ENCODE peak calls at places on chromosome 20, in six cellular contexts. D is H9, O is HepG2, K is spleen, Z is uterus, N is A673. T is an unnamed sample.

GRCh38 chr20:47202765-47203667 is 153.5 kb downstream of the ZMYND8 start:
- DNase-seq in O (peak), Z (no peak), D (no peak), N (no peak), K (peak), T (no peak)

GRCh38 chr20:44460795-44461141 is 14.9 kb upstream of the TTPAL start:
- DNase-seq in O (peak), N (peak), K (no peak), Z (no peak), D (no peak), T (no peak)

GRCh38 chr20:55684578-55684977 is 320.7 kb downstream of the CBLN4 start:
- DNase-seq in K (no peak), D (no peak), Z (no peak), O (no peak), N (no peak), T (no peak)

GRCh38 chr20:3323398-3323797 is 84.1 kb downstream of the DNAAF9 start:
- DNase-seq in D (no peak), K (no peak), O (no peak), N (no peak), Z (no peak), T (no peak)

GRCh38 chr20:3645309-3646066 is 17.7 kb downstream of the GFRA4 start:
- DNase-seq in Z (no peak), O (no peak), D (no peak), K (no peak), N (no peak), T (no peak)

GRCh38 chr20:24146231-24146634 is 157.7 kb upstream of the GGTLC1 start:
- DNase-seq in D (no peak), N (no peak), K (no peak), Z (no peak), O (no peak), T (no peak)

GRCh38 chr20:10648651-10649050 is 25.1 kb downstream of the JAG1 start:
- DNase-seq in K (no peak), Z (no peak), O (no peak), N (no peak), D (no peak), T (no peak)

GRCh38 chr20:63216041-63216848 is at the start of gene YTHDF1:
- DNase-seq in D (peak), N (peak), Z (peak), O (peak), K (peak), T (no peak)

GRCh38 chr20:19384940-19385339 is 172.5 kb downstream of the SLC24A3 start:
- DNase-seq in K (no peak), D (no peak), N (no peak), O (no peak), Z (no peak), T (no peak)

GRCh38 chr20:316316-317068 is 8.9 kb upstream of the SOX12 start:
- DNase-seq in Z (no peak), O (no peak), N (no peak), K (peak), D (no peak), T (no peak)

GRCh38 chr20:38217791-38218565 is 42.6 kb downstream of the KIAA1755 start:
- DNase-seq in Z (peak), N (no peak), K (peak), D (no peak), O (peak), T (peak)

GRCh38 chr20:38220587-38220986 is 39.9 kb downstream of the KIAA1755 start:
- DNase-seq in K (peak), O (no peak), N (no peak), Z (no peak), D (no peak), T (peak)

GRCh38 chr20:38218566-38218885 is 42.0 kb downstream of the KIAA1755 start:
- DNase-seq in K (peak), O (no peak), N (no peak), D (no peak), Z (no peak), T (peak)

GRCh38 chr20:38221041-38221589 is 39.4 kb downstream of the KIAA1755 start:
- DNase-seq in Z (peak), O (peak), D (peak), K (peak), N (peak), T (peak)

GRCh38 chr20:38219006-38219950 is 41.3 kb downstream of the KIAA1755 start:
- DNase-seq in K (peak), N (no peak), D (no peak), Z (no peak), O (no peak), T (peak)
- TF ChIP-seq CTCF in K (no peak), N (no peak), D (no peak), Z (no peak), O (peak), T (no peak)

DNA sequence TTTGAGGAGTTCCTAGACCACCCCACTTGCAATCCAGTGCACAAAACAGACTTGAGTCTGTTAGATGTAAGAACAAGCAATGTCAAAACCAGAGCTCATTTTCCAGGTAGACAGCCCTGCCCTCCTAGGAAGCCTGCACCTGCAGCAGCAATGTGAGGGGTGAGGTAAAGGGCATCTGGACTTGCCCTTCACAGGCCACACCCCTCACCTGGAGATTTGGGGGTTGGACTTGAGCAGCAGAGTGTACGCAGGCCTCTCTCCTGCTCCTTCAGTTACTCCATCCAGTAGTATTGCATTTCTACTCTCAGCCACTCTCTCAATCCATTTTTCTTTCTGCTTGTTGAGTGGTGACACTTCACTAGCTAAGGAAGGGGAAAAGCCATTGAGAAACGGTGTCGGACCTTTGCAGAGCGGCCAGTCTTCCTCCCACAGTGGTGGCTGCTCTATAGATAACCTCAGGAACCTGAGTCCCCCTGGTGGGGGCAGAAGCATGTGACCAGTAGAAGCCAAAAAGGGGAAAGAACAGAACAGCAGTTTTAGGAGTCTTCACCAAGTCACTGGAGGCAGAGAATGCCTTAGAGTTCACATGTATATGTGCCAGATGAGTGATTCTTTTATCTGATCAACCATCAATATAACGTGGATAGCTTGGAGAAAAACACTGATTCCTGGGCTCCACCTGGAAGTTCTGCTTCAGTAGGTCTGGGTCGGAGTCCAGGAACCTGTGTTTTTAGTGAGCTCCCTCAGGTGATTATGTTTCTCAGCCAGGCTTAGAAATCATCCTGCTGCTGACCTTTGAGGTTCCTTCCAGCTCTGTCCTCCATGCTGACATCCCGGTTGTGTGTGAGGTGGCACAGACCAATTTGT is 28.0 kb downstream of the ARFGEF2 start:
- DNase-seq in Z (no peak), N (no peak), K (no peak), O (peak), D (peak), T (no peak)
- TF ChIP-seq CTCF in Z (no peak), N (peak), K (no peak), O (peak), D (peak), T (no peak)

GRCh38 chr20:9306521-9306920 is 207.9 kb upstream of the LAMP5 start:
- DNase-seq in O (peak), N (no peak), D (no peak), Z (no peak), K (no peak), T (no peak)
- TF ChIP-seq CTCF in O (no peak), N (no peak), D (no peak), Z (no peak), K (no peak), T (no peak)

DNA sequence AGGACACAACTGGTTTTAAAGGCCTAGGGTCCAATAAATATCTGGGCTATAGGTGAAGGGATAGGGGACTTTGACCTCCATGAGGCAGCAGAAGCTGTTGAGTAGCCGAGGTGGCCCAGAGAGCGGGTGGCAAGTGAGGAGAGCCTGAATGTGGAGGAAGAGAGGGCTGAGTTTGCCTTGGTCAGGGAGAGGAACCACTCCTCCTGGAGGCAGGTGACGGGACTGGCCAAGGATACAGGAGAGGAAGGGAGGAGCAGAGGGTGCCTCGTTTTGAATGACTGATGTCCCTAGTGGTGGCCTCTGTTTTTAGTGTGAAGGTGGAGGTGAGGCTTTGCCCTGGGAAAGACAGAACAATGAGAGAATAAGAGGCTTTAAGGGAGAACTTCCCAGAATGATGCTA is 19.1 kb upstream of the AAR2 start:
- DNase-seq in K (peak), Z (no peak), O (peak), N (no peak), D (peak), T (no peak)
- TF ChIP-seq CTCF in K (no peak), Z (no peak), O (peak), N (no peak), D (peak), T (peak)

GRCh38 chr20:57581202-57582028 is 20.5 kb downstream of the PCK1 start:
- DNase-seq in Z (no peak), O (no peak), D (no peak), K (peak), N (no peak), T (no peak)

GRCh38 chr20:57583289-57584257 is 22.7 kb downstream of the PCK1 start:
- DNase-seq in O (no peak), K (peak), D (no peak), Z (no peak), N (no peak), T (peak)

GRCh38 chr20:57582029-57582378 is 21.1 kb downstream of the PCK1 start:
- DNase-seq in O (no peak), D (no peak), N (no peak), Z (no peak), K (peak), T (peak)

GRCh38 chr20:57580478-57581201 is 19.7 kb downstream of the PCK1 start:
- DNase-seq in Z (no peak), O (no peak), N (no peak), D (no peak), K (peak), T (no peak)

GRCh38 chr20:57582432-57583288 is 21.8 kb downstream of the PCK1 start:
- DNase-seq in Z (peak), D (peak), O (peak), N (peak), K (peak), T (peak)
- TF ChIP-seq CTCF in Z (no peak), D (peak), O (peak), N (peak), K (no peak), T (peak)

GRCh38 chr20:35994994-35995453 is 26.6 kb downstream of the CNBD2 start:
- DNase-seq in D (peak), K (peak), N (peak), Z (peak), O (peak), T (no peak)
- TF ChIP-seq CTCF in D (peak), K (peak), N (peak), Z (peak), O (peak), T (peak)